ENCODE peak calls at places on chromosome 20, in ten cellular contexts. One of them, this sample, is unnamed.

GRCh38 chr20:35907017-35907685 is 47.2 kb downstream of the SCAND1 start:
- DNase-seq in substantia nigra: no peak
- DNase-seq in dorsolateral prefrontal cortex: no peak
- DNase-seq in psoas muscle: peak; percentile 54
- DNase-seq in GM06990: no peak
- DNase-seq in midbrain: no peak
- DNase-seq in heart left ventricle: peak; percentile 61
- DNase-seq in omental fat pad: no peak
- DNase-seq in effector CD4-positive, alpha-beta T cell: no peak
- DNase-seq in hepatocyte: no peak
- DNase-seq in this sample: no peak

GRCh38 chr20:51985013-51985415 is 182.7 kb upstream of the SALL4 start:
- DNase-seq in substantia nigra: no peak
- DNase-seq in dorsolateral prefrontal cortex: no peak
- DNase-seq in psoas muscle: no peak
- DNase-seq in GM06990: no peak
- DNase-seq in midbrain: no peak
- DNase-seq in heart left ventricle: no peak
- DNase-seq in omental fat pad: no peak
- DNase-seq in effector CD4-positive, alpha-beta T cell: no peak
- DNase-seq in hepatocyte: peak; percentile 60
- DNase-seq in this sample: no peak

GRCh38 chr20:49400904-49401303 is 81.6 kb downstream of the KCNB1 start:
- DNase-seq in substantia nigra: no peak
- DNase-seq in dorsolateral prefrontal cortex: no peak
- DNase-seq in psoas muscle: no peak
- DNase-seq in GM06990: no peak
- DNase-seq in midbrain: no peak
- DNase-seq in heart left ventricle: peak; percentile 57
- DNase-seq in omental fat pad: no peak
- DNase-seq in effector CD4-positive, alpha-beta T cell: no peak
- DNase-seq in hepatocyte: no peak
- DNase-seq in this sample: no peak

GRCh38 chr20:35462351-35462750 is 7.0 kb downstream of the CEP250 start:
- DNase-seq in substantia nigra: no peak
- DNase-seq in dorsolateral prefrontal cortex: no peak
- DNase-seq in psoas muscle: no peak
- DNase-seq in GM06990: no peak
- DNase-seq in midbrain: no peak
- DNase-seq in heart left ventricle: no peak
- DNase-seq in omental fat pad: no peak
- DNase-seq in effector CD4-positive, alpha-beta T cell: no peak
- DNase-seq in hepatocyte: no peak
- DNase-seq in this sample: no peak

GRCh38 chr20:20411382-20411781 is 43.5 kb downstream of the INSM1 start:
- DNase-seq in substantia nigra: no peak
- DNase-seq in dorsolateral prefrontal cortex: peak; percentile 52
- DNase-seq in psoas muscle: no peak
- DNase-seq in GM06990: no peak
- DNase-seq in midbrain: no peak
- DNase-seq in heart left ventricle: no peak
- DNase-seq in omental fat pad: no peak
- DNase-seq in effector CD4-positive, alpha-beta T cell: no peak
- DNase-seq in hepatocyte: no peak
- DNase-seq in this sample: no peak

GRCh38 chr20:53220482-53221307 is 248.5 kb downstream of the TSHZ2 start:
- DNase-seq in substantia nigra: no peak
- DNase-seq in dorsolateral prefrontal cortex: no peak
- DNase-seq in psoas muscle: no peak
- DNase-seq in GM06990: no peak
- DNase-seq in midbrain: no peak
- DNase-seq in heart left ventricle: no peak
- DNase-seq in omental fat pad: no peak
- DNase-seq in effector CD4-positive, alpha-beta T cell: no peak
- DNase-seq in hepatocyte: no peak
- DNase-seq in this sample: no peak

GRCh38 chr20:35607003-35607735 is 8.5 kb upstream of the SPAG4 start:
- DNase-seq in substantia nigra: no peak
- DNase-seq in dorsolateral prefrontal cortex: no peak
- DNase-seq in psoas muscle: peak; percentile 32
- DNase-seq in GM06990: no peak
- DNase-seq in midbrain: no peak
- DNase-seq in heart left ventricle: no peak
- DNase-seq in omental fat pad: no peak
- DNase-seq in effector CD4-positive, alpha-beta T cell: no peak
- DNase-seq in hepatocyte: no peak
- DNase-seq in this sample: peak; percentile 66

GRCh38 chr20:63254536-63255384 is 497 bp upstream of the NKAIN4 start:
- DNase-seq in substantia nigra: no peak
- DNase-seq in dorsolateral prefrontal cortex: no peak
- DNase-seq in psoas muscle: no peak
- DNase-seq in GM06990: no peak
- DNase-seq in midbrain: no peak
- DNase-seq in heart left ventricle: no peak
- DNase-seq in omental fat pad: no peak
- DNase-seq in effector CD4-positive, alpha-beta T cell: no peak
- DNase-seq in hepatocyte: no peak
- DNase-seq in this sample: peak; percentile 81

GRCh38 chr20:10429443-10429981 is 4.5 kb downstream of the MKKS start:
- DNase-seq in substantia nigra: no peak
- DNase-seq in dorsolateral prefrontal cortex: no peak
- DNase-seq in psoas muscle: no peak
- DNase-seq in GM06990: no peak
- DNase-seq in midbrain: no peak
- DNase-seq in heart left ventricle: no peak
- DNase-seq in omental fat pad: no peak
- DNase-seq in effector CD4-positive, alpha-beta T cell: no peak
- DNase-seq in hepatocyte: peak; percentile 13
- DNase-seq in this sample: no peak

GRCh38 chr20:62653373-62653772 is 11.1 kb downstream of the SLCO4A1 start:
- DNase-seq in substantia nigra: no peak
- DNase-seq in dorsolateral prefrontal cortex: no peak
- DNase-seq in psoas muscle: no peak
- DNase-seq in GM06990: no peak
- DNase-seq in midbrain: no peak
- DNase-seq in heart left ventricle: no peak
- DNase-seq in omental fat pad: no peak
- DNase-seq in effector CD4-positive, alpha-beta T cell: no peak
- DNase-seq in hepatocyte: no peak
- DNase-seq in this sample: no peak

GRCh38 chr20:46102940-46103339 is 13.2 kb upstream of the NCOA5 start:
- DNase-seq in substantia nigra: no peak
- DNase-seq in dorsolateral prefrontal cortex: no peak
- DNase-seq in psoas muscle: no peak
- DNase-seq in GM06990: no peak
- DNase-seq in midbrain: no peak
- DNase-seq in heart left ventricle: no peak
- DNase-seq in omental fat pad: no peak
- DNase-seq in effector CD4-positive, alpha-beta T cell: no peak
- DNase-seq in hepatocyte: no peak
- DNase-seq in this sample: no peak

GRCh38 chr20:41510224-41510623 is 108.0 kb downstream of the CHD6 start:
- DNase-seq in substantia nigra: peak; percentile 8
- DNase-seq in dorsolateral prefrontal cortex: peak; percentile 43
- DNase-seq in psoas muscle: no peak
- DNase-seq in GM06990: no peak
- DNase-seq in midbrain: no peak
- DNase-seq in heart left ventricle: no peak
- DNase-seq in omental fat pad: no peak
- DNase-seq in effector CD4-positive, alpha-beta T cell: no peak
- DNase-seq in hepatocyte: no peak
- DNase-seq in this sample: no peak

GRCh38 chr20:52217689-52218395 is 26.3 kb upstream of the ZFP64 start:
- DNase-seq in substantia nigra: no peak
- DNase-seq in dorsolateral prefrontal cortex: no peak
- DNase-seq in psoas muscle: no peak
- DNase-seq in GM06990: no peak
- DNase-seq in midbrain: no peak
- DNase-seq in heart left ventricle: no peak
- DNase-seq in omental fat pad: no peak
- DNase-seq in effector CD4-positive, alpha-beta T cell: no peak
- DNase-seq in hepatocyte: no peak
- DNase-seq in this sample: no peak

GRCh38 chr20:44040202-44040915 is 125.7 kb downstream of the TOX2 start:
- DNase-seq in substantia nigra: no peak
- DNase-seq in dorsolateral prefrontal cortex: no peak
- DNase-seq in psoas muscle: no peak
- DNase-seq in GM06990: no peak
- DNase-seq in midbrain: no peak
- DNase-seq in heart left ventricle: peak; percentile 5
- DNase-seq in omental fat pad: no peak
- DNase-seq in effector CD4-positive, alpha-beta T cell: no peak
- DNase-seq in hepatocyte: no peak
- DNase-seq in this sample: no peak

GRCh38 chr20:11275740-11276139 is 601.9 kb upstream of the JAG1 start:
- DNase-seq in substantia nigra: no peak
- DNase-seq in dorsolateral prefrontal cortex: no peak
- DNase-seq in psoas muscle: no peak
- DNase-seq in GM06990: no peak
- DNase-seq in midbrain: no peak
- DNase-seq in heart left ventricle: no peak
- DNase-seq in omental fat pad: no peak
- DNase-seq in effector CD4-positive, alpha-beta T cell: no peak
- DNase-seq in hepatocyte: no peak
- DNase-seq in this sample: no peak